ENCODE peak calls at places on chromosome 13, in six cellular contexts. C, P, M, Y, Q and N are unnamed samples. For H3K27me3, the result is how much of the 10 kb centered on the place peaks cover.

GRCh38 chr13:29849071-29849541 is 1.3 kb downstream of the UBL3 start:
- DNase-seq in C (no peak), P (no peak), M (peak), Y (no peak), Q (no peak), N (no peak)

GRCh38 chr13:107851670-107852460 is 363.5 kb downstream of the LIG4 start:
- DNase-seq in C (no peak), P (no peak), M (no peak), Y (no peak), Q (no peak), N (no peak)

GRCh38 chr13:42807866-42808265 is 26.5 kb downstream of the FAM216B start:
- DNase-seq in C (no peak), P (no peak), M (peak), Y (no peak), Q (no peak), N (no peak)

GRCh38 chr13:89205856-89206255 is 1534.7 kb downstream of the SLITRK5 start:
- DNase-seq in C (no peak), P (no peak), M (no peak), Y (no peak), Q (no peak), N (no peak)

GRCh38 chr13:49869514-49869913 is 66.6 kb downstream of the SPRYD7 start:
- DNase-seq in C (no peak), P (no peak), M (peak), Y (no peak), Q (no peak), N (no peak)

GRCh38 chr13:104008571-104009435 is 942.6 kb upstream of the SLC10A2 start:
- DNase-seq in C (no peak), P (no peak), M (no peak), Y (no peak), Q (no peak), N (no peak)

GRCh38 chr13:80030491-80030890 is 310.4 kb downstream of the SPRY2 start:
- DNase-seq in C (no peak), P (no peak), M (no peak), Y (peak), Q (no peak), N (no peak)

GRCh38 chr13:46168341-46168740 is 13.6 kb downstream of the LCP1 start:
- DNase-seq in C (no peak), P (no peak), M (no peak), Y (peak), Q (no peak), N (no peak)

DNA sequence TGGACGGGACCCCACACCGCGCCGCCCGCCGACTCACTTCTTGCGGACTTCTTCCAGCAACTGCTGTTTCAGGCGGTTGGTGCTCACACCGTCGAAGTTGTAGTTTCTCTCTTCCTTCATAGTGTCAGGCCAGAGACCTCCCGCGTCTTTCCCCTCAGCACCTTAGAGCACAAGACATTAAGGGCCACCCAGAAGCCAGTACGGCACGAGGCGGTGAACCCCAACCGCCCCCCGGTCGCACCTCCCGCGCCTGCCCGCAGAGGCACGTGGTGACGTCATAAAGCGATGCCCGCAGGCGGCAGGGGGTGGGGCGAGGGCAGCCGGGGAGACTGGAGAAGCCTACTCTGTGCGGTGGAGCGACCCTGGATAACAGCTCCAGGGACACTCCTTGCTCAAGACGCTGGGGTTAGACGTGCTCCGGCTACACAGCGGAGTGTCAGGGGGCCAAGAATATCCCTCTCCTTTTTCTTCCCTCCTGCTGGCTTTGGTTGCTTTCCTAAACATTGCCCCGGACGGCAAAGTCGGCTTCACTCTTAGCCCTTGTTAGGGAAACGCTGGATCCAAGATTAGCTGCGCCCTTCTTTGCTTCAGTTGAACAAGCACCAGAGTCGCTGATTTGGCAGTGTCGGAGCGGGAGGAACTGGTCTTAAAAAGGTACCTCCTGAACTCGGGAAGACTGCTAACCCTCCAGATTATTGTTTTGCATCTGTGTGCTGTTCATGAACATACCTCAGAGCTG is at the start of gene CCDC169:
- DNase-seq in C (peak), P (peak), M (peak), Y (peak), Q (no peak), N (peak)
- TF ChIP-seq POLR2A in C (peak), P (no peak), M (peak), Y (no peak), Q (no peak), N (no peak)

GRCh38 chr13:96994849-96995243 is 570 bp upstream of the OXGR1 start:
- DNase-seq in C (no peak), P (no peak), M (no peak), Y (no peak), Q (no peak), N (no peak)

GRCh38 chr13:96994030-96994848 is at the start of gene OXGR1:
- DNase-seq in C (no peak), P (no peak), M (no peak), Y (no peak), Q (no peak), N (peak)

GRCh38 chr13:96998071-96998470 is 3.8 kb upstream of the OXGR1 start:
- DNase-seq in C (no peak), P (no peak), M (no peak), Y (no peak), Q (no peak), N (no peak)

GRCh38 chr13:96996097-96996496 is 1.8 kb upstream of the OXGR1 start:
- DNase-seq in C (no peak), P (no peak), M (no peak), Y (no peak), Q (no peak), N (no peak)

DNA sequence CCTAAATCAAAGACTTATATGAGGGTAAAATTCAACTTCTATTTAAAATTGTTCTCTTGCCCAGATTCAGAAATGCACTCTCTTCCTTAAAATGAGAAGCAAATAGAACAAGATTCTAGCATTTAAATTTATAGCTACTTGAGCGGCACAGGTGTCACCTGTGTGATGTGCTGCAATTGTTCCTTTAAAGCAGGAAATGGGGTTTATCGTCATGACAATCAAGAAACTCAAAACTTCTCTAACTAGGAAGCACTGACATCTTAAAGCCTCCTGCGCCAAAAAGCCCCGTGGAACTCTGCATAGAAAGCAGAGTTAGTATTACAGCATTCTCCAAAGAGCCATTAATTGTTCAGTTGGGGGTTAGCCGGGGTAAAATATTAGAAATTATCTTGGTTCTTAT is 2.6 kb upstream of the OXGR1 start:
- DNase-seq in C (no peak), P (no peak), M (no peak), Y (no peak), Q (no peak), N (no peak)
- H3K27me3 ChIP-seq in C (under half), P (under half), M (under half), Y (under half), Q (under half), N (under half)

GRCh38 chr13:73231456-73231855 is 172.7 kb downstream of the KLF5 start:
- DNase-seq in C (no peak), P (no peak), M (no peak), Y (no peak), Q (no peak), N (no peak)
- TF ChIP-seq POLR2AphosphoS5 in C (no peak), P (no peak), M (no peak), Y (no peak), Q (no peak), N (no peak)

DNA sequence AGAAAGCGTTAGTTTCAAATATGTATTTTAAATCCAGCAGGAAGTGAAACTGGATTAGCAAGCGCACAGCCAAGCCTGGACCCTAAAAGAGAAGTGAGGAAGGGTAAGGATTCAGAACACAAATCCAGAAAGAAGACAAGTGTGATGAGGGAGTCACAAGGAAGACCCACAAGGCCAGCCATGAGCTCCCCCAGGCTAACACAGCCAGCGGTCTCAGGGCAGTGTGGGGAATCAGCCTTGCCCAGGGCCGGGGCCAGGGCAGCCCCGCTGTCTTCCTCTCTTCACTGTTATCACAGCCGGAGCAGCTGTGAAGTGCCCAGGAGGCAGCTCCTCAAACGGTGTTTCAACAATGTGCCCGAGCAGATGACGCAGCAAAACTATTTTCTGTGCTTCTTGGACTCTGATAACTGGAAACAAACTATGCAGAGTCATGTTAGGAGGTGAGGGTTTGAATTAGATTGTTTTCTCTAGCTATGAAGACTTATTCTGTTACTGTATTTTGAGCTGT is 12.2 kb upstream of the CDC16 start:
- DNase-seq in C (no peak), P (no peak), M (peak), Y (peak), Q (no peak), N (no peak)
- TF ChIP-seq POLR2A in C (no peak), P (no peak), M (no peak), Y (no peak), Q (no peak), N (no peak)

GRCh38 chr13:99967884-99968520 is 3.6 kb downstream of the ZIC5 start:
- DNase-seq in C (no peak), P (no peak), M (no peak), Y (no peak), Q (no peak), N (no peak)

GRCh38 chr13:99967498-99967883 is 4.1 kb downstream of the ZIC5 start:
- DNase-seq in C (no peak), P (no peak), M (no peak), Y (no peak), Q (no peak), N (no peak)

GRCh38 chr13:99969368-99969933 is 2.1 kb downstream of the ZIC5 start:
- DNase-seq in C (no peak), P (no peak), M (no peak), Y (no peak), Q (no peak), N (no peak)

GRCh38 chr13:99969934-99970760 is 1.4 kb downstream of the ZIC5 start:
- DNase-seq in C (no peak), P (no peak), M (peak), Y (no peak), Q (no peak), N (no peak)

DNA sequence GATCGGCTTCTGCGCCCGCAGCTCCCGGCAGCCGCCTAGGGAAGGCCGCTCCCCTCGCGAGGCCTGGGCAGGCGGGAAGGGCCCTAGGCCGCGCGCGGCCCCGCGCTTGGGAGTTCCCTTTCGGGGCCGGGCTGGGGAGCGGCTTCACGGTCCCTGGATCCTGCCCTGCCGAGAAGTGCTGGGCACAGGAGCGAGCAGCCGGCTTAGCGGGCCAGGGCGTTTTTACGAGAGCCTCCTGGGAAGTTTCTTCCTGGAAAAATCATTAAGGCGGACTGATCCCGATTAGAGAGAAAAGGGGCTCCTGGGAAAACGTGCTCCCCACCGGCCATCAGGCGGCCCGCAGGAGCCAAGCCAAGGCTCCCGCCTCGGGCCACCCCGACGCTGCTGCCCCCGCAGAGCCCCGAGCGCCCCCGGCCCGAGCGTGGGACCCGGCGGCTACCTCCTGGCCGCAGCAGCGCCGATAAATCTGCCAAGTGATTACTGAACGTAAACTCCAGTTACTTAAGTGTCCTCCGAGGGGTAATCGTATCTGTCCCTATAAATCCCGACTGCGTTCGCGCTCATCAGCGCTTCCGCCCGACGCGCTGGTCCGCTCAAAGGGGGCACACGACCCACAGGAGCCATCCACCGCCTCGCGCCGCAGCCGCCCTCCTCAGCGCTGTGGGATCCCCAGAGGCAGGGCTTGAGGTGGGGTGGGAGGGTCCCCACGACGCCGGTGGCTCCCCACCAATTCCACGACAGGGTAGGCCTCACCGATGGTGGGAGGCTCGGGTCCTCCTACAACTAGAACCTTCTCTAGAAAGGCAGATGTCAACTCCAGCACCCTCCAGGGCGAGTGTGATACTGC is 2.8 kb downstream of the ZIC5 start:
- DNase-seq in C (no peak), P (no peak), M (no peak), Y (no peak), Q (no peak), N (no peak)
- H3K27me3 ChIP-seq in C (under half), P (half or more), M (under half), Y (under half), Q (under half), N (half or more)